ENCODE peak calls at places on chromosomes 13 and 19, in seven cellular contexts. F, V, Y, A, S, N and G are unnamed samples.

GRCh38 chr13:32894589-32895001 is 121.6 kb upstream of the KL start:
- DNase-seq in A (peak), F (peak), Y (no peak), V (no peak), N (no peak), S (no peak), G (no peak)

GRCh38 chr19:3608079-3608641 is 1.5 kb upstream of the TBXA2R start:
- DNase-seq in F (no peak), A (no peak), Y (no peak), V (no peak), S (no peak), N (no peak), G (no peak)

GRCh38 chr13:90254437-90254836 is 1093.0 kb upstream of the MIR17HG start:
- DNase-seq in V (no peak), N (no peak), Y (no peak), F (no peak), A (no peak), S (no peak), G (no peak)

GRCh38 chr13:33678906-33679657 is 138.9 kb upstream of the RFC3 start:
- DNase-seq in Y (peak), F (peak), S (peak), N (peak), A (peak), V (no peak), G (no peak)

GRCh38 chr13:50677687-50678463 is 165.6 kb downstream of the DLEU7 start:
- DNase-seq in S (no peak), N (no peak), Y (no peak), V (no peak), F (no peak), A (no peak), G (no peak)

GRCh38 chr19:10491472-10492047 is 11.6 kb downstream of the KEAP1 start:
- DNase-seq in A (no peak), Y (no peak), S (no peak), N (no peak), V (no peak), F (no peak), G (no peak)

GRCh38 chr13:46728777-46729176 is 68.2 kb downstream of the ESD start:
- DNase-seq in V (no peak), F (no peak), A (peak), N (peak), S (no peak), Y (no peak), G (no peak)

GRCh38 chr19:29887498-29887897 is 54.5 kb upstream of the URI1 start:
- DNase-seq in N (no peak), V (no peak), Y (no peak), F (peak), S (no peak), A (no peak), G (no peak)

GRCh38 chr13:91145806-91146205 is 201.7 kb upstream of the MIR17HG start:
- DNase-seq in N (no peak), A (no peak), V (no peak), S (no peak), F (no peak), Y (no peak), G (no peak)

GRCh38 chr19:5128251-5128931 is 159.5 kb downstream of the KDM4B start:
- DNase-seq in F (peak), A (peak), N (no peak), Y (peak), V (no peak), S (no peak), G (no peak)

GRCh38 chr13:49326222-49326917 is 78.6 kb downstream of the CDADC1 start:
- DNase-seq in A (no peak), S (no peak), V (no peak), Y (no peak), F (no peak), N (no peak), G (no peak)

GRCh38 chr19:1864480-1865171 is 1.2 kb upstream of the KLF16 start:
- DNase-seq in A (peak), S (peak), V (no peak), N (peak), Y (no peak), F (peak), G (no peak)

GRCh38 chr13:42333613-42334328 is 61.8 kb downstream of the AKAP11 start:
- DNase-seq in S (peak), V (no peak), Y (no peak), A (peak), N (peak), F (peak), G (peak)

GRCh38 chr19:36771275-36772231 is 1.1 kb downstream of the ZNF850 start:
- DNase-seq in F (peak), S (peak), V (no peak), A (peak), Y (peak), N (peak), G (peak)

GRCh38 chr19:12052571-12053169 is at the start of gene ZNF878:
- DNase-seq in A (peak), V (no peak), F (peak), N (peak), Y (peak), S (peak), G (peak)

GRCh38 chr13:77810430-77810829 is 108.2 kb downstream of the EDNRB start:
- DNase-seq in V (no peak), N (peak), S (no peak), Y (peak), F (peak), A (peak), G (no peak)